ENCODE peak calls at places on chromosomes 13 and 19, in ten cellular contexts. One of them, this sample, is unnamed.

GRCh38 chr13:25335856-25336255 is 34.4 kb downstream of the NUP58 start:
- DNase-seq in fibroblast of the aortic adventitia: peak
- DNase-seq in HFFc6: no peak
- DNase-seq in stimulated activated CD4-positive, alpha-beta T cell treated with anti-CD3 and anti-CD28 coated beads, TNF-alpha, amount 100 ng/mL, for 24 hours: no peak
- DNase-seq in anterior cingulate cortex: no peak
- DNase-seq in neural crest cell: no peak
- DNase-seq in T-cell: no peak
- DNase-seq in NCI-H2081: no peak
- DNase-seq in CMK: no peak
- DNase-seq in Calu3: no peak
- DNase-seq in this sample: no peak

GRCh38 chr13:102903659-102904407 is 58.0 kb downstream of the ERCC5 start:
- DNase-seq in fibroblast of the aortic adventitia: peak
- DNase-seq in HFFc6: no peak
- DNase-seq in stimulated activated CD4-positive, alpha-beta T cell treated with anti-CD3 and anti-CD28 coated beads, TNF-alpha, amount 100 ng/mL, for 24 hours: no peak
- DNase-seq in anterior cingulate cortex: no peak
- DNase-seq in neural crest cell: peak
- DNase-seq in T-cell: no peak
- DNase-seq in NCI-H2081: no peak
- DNase-seq in CMK: no peak
- DNase-seq in Calu3: no peak
- DNase-seq in this sample: no peak

GRCh38 chr19:56088454-56089215 is 32.5 kb downstream of the ZNF787 start:
- DNase-seq in fibroblast of the aortic adventitia: no peak
- DNase-seq in HFFc6: no peak
- DNase-seq in stimulated activated CD4-positive, alpha-beta T cell treated with anti-CD3 and anti-CD28 coated beads, TNF-alpha, amount 100 ng/mL, for 24 hours: no peak
- DNase-seq in anterior cingulate cortex: no peak
- DNase-seq in neural crest cell: no peak
- DNase-seq in T-cell: no peak
- DNase-seq in NCI-H2081: no peak
- DNase-seq in CMK: no peak
- DNase-seq in Calu3: no peak
- DNase-seq in this sample: no peak

GRCh38 chr19:8334458-8335342 is 8.4 kb downstream of the KANK3 start:
- DNase-seq in fibroblast of the aortic adventitia: peak
- DNase-seq in HFFc6: no peak
- DNase-seq in stimulated activated CD4-positive, alpha-beta T cell treated with anti-CD3 and anti-CD28 coated beads, TNF-alpha, amount 100 ng/mL, for 24 hours: peak
- DNase-seq in anterior cingulate cortex: peak
- DNase-seq in neural crest cell: peak
- DNase-seq in T-cell: no peak
- DNase-seq in NCI-H2081: peak
- DNase-seq in CMK: no peak
- DNase-seq in Calu3: peak
- DNase-seq in this sample: peak

GRCh38 chr19:8396563-8397203 is 6.5 kb downstream of the RAB11B start:
- DNase-seq in fibroblast of the aortic adventitia: peak
- DNase-seq in HFFc6: peak
- DNase-seq in stimulated activated CD4-positive, alpha-beta T cell treated with anti-CD3 and anti-CD28 coated beads, TNF-alpha, amount 100 ng/mL, for 24 hours: peak
- DNase-seq in anterior cingulate cortex: peak
- DNase-seq in neural crest cell: peak
- DNase-seq in T-cell: peak
- DNase-seq in NCI-H2081: no peak
- DNase-seq in CMK: no peak
- DNase-seq in Calu3: peak
- DNase-seq in this sample: peak

GRCh38 chr13:109481046-109481445 is 305.3 kb downstream of the IRS2 start:
- DNase-seq in fibroblast of the aortic adventitia: no peak
- DNase-seq in HFFc6: no peak
- DNase-seq in stimulated activated CD4-positive, alpha-beta T cell treated with anti-CD3 and anti-CD28 coated beads, TNF-alpha, amount 100 ng/mL, for 24 hours: no peak
- DNase-seq in anterior cingulate cortex: no peak
- DNase-seq in neural crest cell: no peak
- DNase-seq in T-cell: no peak
- DNase-seq in NCI-H2081: no peak
- DNase-seq in CMK: no peak
- DNase-seq in Calu3: no peak
- DNase-seq in this sample: no peak

GRCh38 chr13:101309014-101309619 is 107.2 kb downstream of the NALCN start:
- DNase-seq in fibroblast of the aortic adventitia: peak
- DNase-seq in HFFc6: peak
- DNase-seq in stimulated activated CD4-positive, alpha-beta T cell treated with anti-CD3 and anti-CD28 coated beads, TNF-alpha, amount 100 ng/mL, for 24 hours: no peak
- DNase-seq in anterior cingulate cortex: no peak
- DNase-seq in neural crest cell: no peak
- DNase-seq in T-cell: no peak
- DNase-seq in NCI-H2081: no peak
- DNase-seq in CMK: no peak
- DNase-seq in Calu3: no peak
- DNase-seq in this sample: no peak

GRCh38 chr13:96033220-96034015 is 19.8 kb downstream of the UGGT2 start:
- DNase-seq in fibroblast of the aortic adventitia: no peak
- DNase-seq in HFFc6: no peak
- DNase-seq in stimulated activated CD4-positive, alpha-beta T cell treated with anti-CD3 and anti-CD28 coated beads, TNF-alpha, amount 100 ng/mL, for 24 hours: no peak
- DNase-seq in anterior cingulate cortex: no peak
- DNase-seq in neural crest cell: no peak
- DNase-seq in T-cell: no peak
- DNase-seq in NCI-H2081: no peak
- DNase-seq in CMK: no peak
- DNase-seq in Calu3: no peak
- DNase-seq in this sample: no peak

GRCh38 chr19:36081385-36081784 is 26.7 kb downstream of the WDR62 start:
- DNase-seq in fibroblast of the aortic adventitia: peak
- DNase-seq in HFFc6: no peak
- DNase-seq in stimulated activated CD4-positive, alpha-beta T cell treated with anti-CD3 and anti-CD28 coated beads, TNF-alpha, amount 100 ng/mL, for 24 hours: no peak
- DNase-seq in anterior cingulate cortex: peak
- DNase-seq in neural crest cell: no peak
- DNase-seq in T-cell: no peak
- DNase-seq in NCI-H2081: no peak
- DNase-seq in CMK: no peak
- DNase-seq in Calu3: no peak
- DNase-seq in this sample: no peak

GRCh38 chr13:29162638-29163037 is 342.5 kb downstream of the MTUS2 start:
- DNase-seq in fibroblast of the aortic adventitia: no peak
- DNase-seq in HFFc6: peak
- DNase-seq in stimulated activated CD4-positive, alpha-beta T cell treated with anti-CD3 and anti-CD28 coated beads, TNF-alpha, amount 100 ng/mL, for 24 hours: no peak
- DNase-seq in anterior cingulate cortex: no peak
- DNase-seq in neural crest cell: no peak
- DNase-seq in T-cell: no peak
- DNase-seq in NCI-H2081: no peak
- DNase-seq in CMK: no peak
- DNase-seq in Calu3: no peak
- DNase-seq in this sample: no peak

GRCh38 chr19:53132231-53132991 is at the start of gene ZNF415:
- DNase-seq in fibroblast of the aortic adventitia: peak
- DNase-seq in HFFc6: peak
- DNase-seq in stimulated activated CD4-positive, alpha-beta T cell treated with anti-CD3 and anti-CD28 coated beads, TNF-alpha, amount 100 ng/mL, for 24 hours: peak
- DNase-seq in anterior cingulate cortex: peak
- DNase-seq in neural crest cell: peak
- DNase-seq in T-cell: no peak
- DNase-seq in NCI-H2081: peak
- DNase-seq in CMK: no peak
- DNase-seq in Calu3: no peak
- DNase-seq in this sample: peak

GRCh38 chr13:63337921-63338320 is 1922.3 kb upstream of the PCDH20 start:
- DNase-seq in fibroblast of the aortic adventitia: no peak
- DNase-seq in HFFc6: no peak
- DNase-seq in stimulated activated CD4-positive, alpha-beta T cell treated with anti-CD3 and anti-CD28 coated beads, TNF-alpha, amount 100 ng/mL, for 24 hours: no peak
- DNase-seq in anterior cingulate cortex: no peak
- DNase-seq in neural crest cell: no peak
- DNase-seq in T-cell: no peak
- DNase-seq in NCI-H2081: no peak
- DNase-seq in CMK: no peak
- DNase-seq in Calu3: no peak
- DNase-seq in this sample: no peak